ENCODE peak calls at places on chromosomes 1 and 21, in four cellular contexts. N is AG04450, V is breast epithelium, U is transverse colon. O is an unnamed sample.

GRCh38 chr1:40701684-40702083 is 10.2 kb downstream of the NFYC start:
- DNase-seq in N (no peak), V (no peak), U (no peak), O (no peak)

GRCh38 chr1:41733021-41733420 is 185.7 kb downstream of the HIVEP3 start:
- DNase-seq in N (no peak), V (no peak), U (no peak), O (no peak)

GRCh38 chr1:54980046-54980527 is 341 bp upstream of the TMEM61 start:
- DNase-seq in N (no peak), V (no peak), U (no peak), O (no peak)

GRCh38 chr1:241918879-241919278 is 38.7 kb upstream of the BECN2 start:
- DNase-seq in N (no peak), V (no peak), U (no peak), O (no peak)

GRCh38 chr1:94554611-94555010 is 13.1 kb upstream of the F3 start:
- DNase-seq in N (no peak), V (no peak), U (no peak), O (no peak)

GRCh38 chr1:206472454-206472853 is 2.2 kb downstream of the IKBKE start:
- DNase-seq in N (peak), V (no peak), U (peak), O (no peak)

GRCh38 chr21:35266546-35266945 is 217.4 kb upstream of the RUNX1 start:
- DNase-seq in N (no peak), V (no peak), U (no peak), O (no peak)

GRCh38 chr1:164733070-164733469 is 174.1 kb downstream of the PBX1 start:
- DNase-seq in N (no peak), V (no peak), U (no peak), O (no peak)

GRCh38 chr1:25543425-25544242 is at the start of gene LDLRAP1:
- DNase-seq in N (peak), V (peak), U (peak), O (peak)

GRCh38 chr1:85718678-85719340 is 10.6 kb upstream of the ZNHIT6 start:
- DNase-seq in N (no peak), V (no peak), U (no peak), O (no peak)

GRCh38 chr1:9717193-9718005 is 65.9 kb downstream of the PIK3CD start:
- DNase-seq in N (no peak), V (no peak), U (peak), O (peak)

GRCh38 chr21:46205766-46206162 is 21.5 kb upstream of the SPATC1L start:
- DNase-seq in N (no peak), V (no peak), U (peak), O (no peak)

GRCh38 chr21:39153842-39154241 is 29.4 kb downstream of the PSMG1 start:
- DNase-seq in N (no peak), V (no peak), U (no peak), O (no peak)

GRCh38 chr21:15976807-15977206 is 247.0 kb downstream of the USP25 start:
- DNase-seq in N (no peak), V (no peak), U (no peak), O (no peak)

GRCh38 chr1:70509996-70510876 is 99.2 kb downstream of the CTH start:
- DNase-seq in N (peak), V (no peak), U (no peak), O (no peak)

GRCh38 chr1:162035241-162035640 is 11.6 kb upstream of the OLFML2B start:
- DNase-seq in N (no peak), V (no peak), U (no peak), O (no peak)

GRCh38 chr1:245855846-245856730 is 651.0 kb downstream of the SMYD3 start:
- DNase-seq in N (no peak), V (no peak), U (no peak), O (no peak)

GRCh38 chr1:186848509-186849130 is 19.9 kb downstream of the PLA2G4A start:
- DNase-seq in N (no peak), V (no peak), U (no peak), O (no peak)

GRCh38 chr1:209743145-209743482 is 12.7 kb upstream of the TRAF3IP3 start:
- DNase-seq in N (peak), V (no peak), U (no peak), O (no peak)

GRCh38 chr1:17606826-17607440 is 67.4 kb downstream of the ARHGEF10L start:
- DNase-seq in N (peak), V (peak), U (peak), O (no peak)

GRCh38 chr1:59116920-59117542 is 179.9 kb upstream of the FGGY start:
- DNase-seq in N (no peak), V (no peak), U (no peak), O (no peak)

GRCh38 chr1:209890606-209891330 is 47.2 kb upstream of the SYT14 start:
- DNase-seq in N (no peak), V (no peak), U (no peak), O (no peak)

GRCh38 chr1:16153999-16154673 is 1.7 kb downstream of the EPHA2 start:
- DNase-seq in N (no peak), V (no peak), U (no peak), O (no peak)

GRCh38 chr1:27876341-27877114 is 4.2 kb downstream of the THEMIS2 start:
- DNase-seq in N (no peak), V (peak), U (no peak), O (no peak)

GRCh38 chr1:65153635-65154034 is 5.6 kb downstream of the AK4 start:
- DNase-seq in N (no peak), V (no peak), U (no peak), O (no peak)

GRCh38 chr1:219702551-219703215 is 89.8 kb upstream of the ZC3H11B start:
- DNase-seq in N (no peak), V (no peak), U (no peak), O (no peak)

GRCh38 chr1:42689912-42690311 is 7.7 kb downstream of the YBX1 start:
- DNase-seq in N (no peak), V (no peak), U (peak), O (no peak)

DNA sequence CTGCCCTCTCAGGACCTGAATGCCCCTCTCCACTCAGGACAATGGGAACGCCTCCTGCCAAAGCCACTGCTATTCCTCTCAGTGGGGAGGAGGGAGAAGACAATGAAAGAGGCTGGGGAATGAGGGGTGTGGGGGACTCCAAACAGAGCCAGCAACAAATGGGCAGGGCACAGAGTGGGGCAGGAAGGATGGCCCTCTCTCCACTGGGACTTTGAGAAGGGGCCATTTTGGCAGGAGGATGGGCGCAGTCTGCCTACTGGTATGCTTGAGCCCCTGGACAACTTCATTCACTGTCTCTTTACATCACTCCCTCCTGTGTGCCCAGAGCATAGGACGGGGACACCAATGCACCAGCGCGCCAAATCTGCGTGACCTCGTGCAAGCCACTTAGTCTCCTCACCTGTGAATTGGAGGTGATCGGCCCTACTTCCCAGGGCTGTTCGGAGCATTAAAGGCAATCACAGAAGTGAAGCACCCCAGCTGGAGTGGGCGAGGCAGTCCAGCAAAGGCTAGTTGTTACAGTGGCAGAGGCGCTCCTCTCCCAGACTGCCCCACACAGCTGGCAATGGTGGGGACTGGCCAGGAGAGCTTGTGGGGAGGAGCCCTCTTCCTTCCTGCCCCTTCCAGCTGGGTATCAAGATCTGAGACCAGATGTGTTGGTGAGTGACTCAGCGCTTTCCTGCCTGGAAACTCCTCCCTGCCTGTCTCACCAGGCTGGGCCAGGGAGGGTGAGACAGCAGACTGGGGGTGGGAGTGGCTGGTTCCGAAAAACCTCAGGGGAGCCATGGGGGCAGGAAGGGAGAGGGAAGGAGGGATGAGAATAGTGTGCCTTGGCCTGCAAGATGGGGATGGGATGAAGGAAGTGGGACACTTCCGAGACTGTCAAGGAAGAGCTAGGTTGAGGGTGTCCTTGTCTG is 22.4 kb upstream of the SYNC start:
- DNase-seq in N (peak), V (no peak), U (peak), O (no peak)
- H3K27ac ChIP-seq in N (peak), V (no peak), U (no peak), O (no peak)

GRCh38 chr1:235739631-235740030 is 90.0 kb upstream of the GNG4 start:
- DNase-seq in N (no peak), V (no peak), U (no peak), O (no peak)

GRCh38 chr1:235739124-235739523 is 89.5 kb upstream of the GNG4 start:
- DNase-seq in N (peak), V (no peak), U (no peak), O (no peak)

GRCh38 chr1:235742914-235743599 is 93.5 kb upstream of the GNG4 start:
- DNase-seq in N (no peak), V (no peak), U (no peak), O (no peak)

GRCh38 chr1:235737751-235738150 is 88.2 kb upstream of the GNG4 start:
- DNase-seq in N (no peak), V (no peak), U (no peak), O (no peak)

GRCh38 chr1:235741294-235741693 is 91.7 kb upstream of the GNG4 start:
- DNase-seq in N (peak), V (no peak), U (no peak), O (no peak)
- H3K4me3 ChIP-seq in N (no peak), V (no peak), U (no peak), O (no peak)

GRCh38 chr1:215636258-215636965 is 69.3 kb downstream of the KCTD3 start:
- DNase-seq in N (no peak), V (no peak), U (peak), O (no peak)
- H3K27ac ChIP-seq in N (peak), V (peak), U (peak), O (no peak)

GRCh38 chr1:155012760-155013602 is 10.4 kb downstream of the ZBTB7B start:
- DNase-seq in N (no peak), V (no peak), U (no peak), O (no peak)
- H3K4me3 ChIP-seq in N (no peak), V (no peak), U (no peak), O (peak)

GRCh38 chr1:244365821-244366220 is 85.9 kb downstream of the ADSS2 start:
- DNase-seq in N (no peak), V (no peak), U (no peak), O (no peak)

GRCh38 chr1:244367399-244368114 is 84.2 kb downstream of the ADSS2 start:
- DNase-seq in N (no peak), V (no peak), U (no peak), O (no peak)

GRCh38 chr1:244356371-244356770 is 95.3 kb downstream of the ADSS2 start:
- DNase-seq in N (no peak), V (no peak), U (no peak), O (no peak)

GRCh38 chr1:244362481-244362880 is 89.2 kb downstream of the ADSS2 start:
- DNase-seq in N (no peak), V (no peak), U (no peak), O (no peak)

GRCh38 chr1:244361764-244362473 is 89.8 kb downstream of the ADSS2 start:
- DNase-seq in N (peak), V (no peak), U (no peak), O (no peak)
- H3K27ac ChIP-seq in N (peak), V (peak), U (peak), O (no peak)

GRCh38 chr1:167502192-167502551 is 16.2 kb downstream of the CD247 start:
- DNase-seq in N (no peak), V (no peak), U (no peak), O (no peak)
- H3K4me3 ChIP-seq in N (no peak), V (no peak), U (no peak), O (peak)

GRCh38 chr1:156126043-156126700 is 11.7 kb downstream of the LMNA start:
- DNase-seq in N (peak), V (peak), U (peak), O (peak)

GRCh38 chr1:156128749-156129682 is 14.5 kb downstream of the LMNA start:
- DNase-seq in N (no peak), V (no peak), U (peak), O (no peak)

GRCh38 chr1:156124557-156125483 is 10.3 kb downstream of the LMNA start:
- DNase-seq in N (no peak), V (no peak), U (peak), O (no peak)

GRCh38 chr1:156129687-156130577 is 15.4 kb downstream of the LMNA start:
- DNase-seq in N (peak), V (peak), U (peak), O (peak)

DNA sequence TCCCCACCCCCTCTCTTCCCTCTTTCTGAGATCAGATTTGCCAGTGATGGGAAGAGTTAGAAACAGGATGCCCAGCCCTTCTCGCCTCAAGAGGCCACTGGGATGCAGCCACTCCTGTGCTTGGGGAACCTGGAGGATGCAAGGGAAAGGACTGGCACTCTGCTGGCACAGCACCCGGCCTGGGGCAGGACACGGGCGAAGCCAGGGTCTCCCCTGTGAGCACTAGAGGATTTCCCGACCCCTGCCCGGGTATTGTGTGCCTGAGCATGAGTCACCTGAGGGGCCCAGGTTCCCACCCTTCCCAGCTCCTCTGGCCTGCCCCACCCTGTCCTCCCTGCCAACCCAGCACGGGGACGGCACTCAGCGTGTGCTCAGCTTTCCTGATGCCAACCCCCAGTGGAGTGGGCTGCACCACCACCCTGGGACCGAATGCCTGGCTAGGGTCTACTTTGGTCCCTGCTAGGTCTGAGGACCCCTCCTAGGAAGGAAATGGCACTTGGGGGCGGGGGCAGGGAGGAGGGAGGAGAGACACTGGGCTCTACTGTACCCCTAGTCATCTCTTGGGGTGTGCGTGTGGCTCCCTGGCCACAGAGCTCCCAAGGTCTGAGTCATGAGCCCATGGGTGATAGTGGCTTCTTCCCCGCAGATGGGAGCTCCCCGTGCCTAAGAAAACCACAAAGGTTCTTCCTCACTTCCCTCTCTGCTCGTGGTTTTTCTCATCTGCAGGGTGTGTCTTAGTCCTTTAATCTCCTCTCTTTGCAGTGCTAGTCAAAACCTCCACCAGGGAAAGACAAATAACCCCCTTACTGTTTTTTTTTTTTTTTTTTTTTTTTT is 12.4 kb downstream of the LMNA start:
- DNase-seq in N (peak), V (no peak), U (peak), O (peak)
- H3K27ac ChIP-seq in N (peak), V (peak), U (peak), O (peak)

O was measured in effector memory CD4-positive, alpha-beta T cell.